ENCODE peak calls at places on chromosomes 6 and 20, in four cellular contexts. L is colonic mucosa; Y is naive thymus-derived CD4-positive, alpha-beta T cell; I is cardiac muscle cell. F is an unnamed sample.

GRCh38 chr20:57409672-57410397 is 18.6 kb downstream of the RBM38 start:
- DNase-seq in L (no peak), Y (peak; percentile 24), I (peak; percentile 92), F (no peak)

GRCh38 chr6:35486005-35486925 is 10.6 kb downstream of the TEAD3 start:
- DNase-seq in L (peak; percentile 94), Y (no peak), I (no peak), F (peak; percentile 83)

GRCh38 chr20:36629719-36630340 is 16.2 kb downstream of the SLA2 start:
- DNase-seq in L (no peak), Y (peak; percentile 47), I (no peak), F (no peak)

GRCh38 chr6:33632603-33633039 is 11.5 kb downstream of the ITPR3 start:
- DNase-seq in L (peak; percentile 72), Y (peak; percentile 47), I (peak; percentile 63), F (peak; percentile 64)

GRCh38 chr6:27814665-27815424 is 97.4 kb downstream of the OR2B2 start:
- DNase-seq in L (peak; percentile 85), Y (peak; percentile 77), I (peak; percentile 81), F (peak; percentile 87)

GRCh38 chr6:125485757-125486156 is 184.0 kb upstream of the HDDC2 start:
- DNase-seq in L (no peak), Y (no peak), I (no peak), F (no peak)

GRCh38 chr6:128017288-128017687 is 116.4 kb upstream of the THEMIS start:
- DNase-seq in L (no peak), Y (no peak), I (no peak), F (no peak)

GRCh38 chr6:131290955-131291354 is 155.7 kb downstream of the AKAP7 start:
- DNase-seq in L (no peak), Y (no peak), I (no peak), F (no peak)

GRCh38 chr6:160678744-160679401 is 14.8 kb upstream of the LPA start:
- DNase-seq in L (no peak), Y (no peak), I (peak; percentile 1), F (peak; percentile 27)

GRCh38 chr20:56859751-56860366 is 230.8 kb downstream of the TFAP2C start:
- DNase-seq in L (no peak), Y (no peak), I (no peak), F (peak; percentile 30)

GRCh38 chr20:33337531-33338165 is 54.6 kb downstream of the BPIFB1 start:
- DNase-seq in L (no peak), Y (no peak), I (no peak), F (no peak)

GRCh38 chr20:56987992-56988391 is 278.4 kb downstream of the BMP7 start:
- DNase-seq in L (no peak), Y (no peak), I (no peak), F (peak; percentile 58)

GRCh38 chr20:31570735-31571617 is 34.1 kb upstream of the ID1 start:
- DNase-seq in L (no peak), Y (no peak), I (no peak), F (peak; percentile 55)

GRCh38 chr6:15399651-15400470 is 154.0 kb downstream of the JARID2 start:
- DNase-seq in L (peak; percentile 65), Y (no peak), I (peak; percentile 47), F (peak; percentile 75)
- H3K4me3 ChIP-seq in L (no peak overlapping the region), Y (no peak overlapping the region), I (no peak overlapping the region), F (no peak overlapping the region)

DNA sequence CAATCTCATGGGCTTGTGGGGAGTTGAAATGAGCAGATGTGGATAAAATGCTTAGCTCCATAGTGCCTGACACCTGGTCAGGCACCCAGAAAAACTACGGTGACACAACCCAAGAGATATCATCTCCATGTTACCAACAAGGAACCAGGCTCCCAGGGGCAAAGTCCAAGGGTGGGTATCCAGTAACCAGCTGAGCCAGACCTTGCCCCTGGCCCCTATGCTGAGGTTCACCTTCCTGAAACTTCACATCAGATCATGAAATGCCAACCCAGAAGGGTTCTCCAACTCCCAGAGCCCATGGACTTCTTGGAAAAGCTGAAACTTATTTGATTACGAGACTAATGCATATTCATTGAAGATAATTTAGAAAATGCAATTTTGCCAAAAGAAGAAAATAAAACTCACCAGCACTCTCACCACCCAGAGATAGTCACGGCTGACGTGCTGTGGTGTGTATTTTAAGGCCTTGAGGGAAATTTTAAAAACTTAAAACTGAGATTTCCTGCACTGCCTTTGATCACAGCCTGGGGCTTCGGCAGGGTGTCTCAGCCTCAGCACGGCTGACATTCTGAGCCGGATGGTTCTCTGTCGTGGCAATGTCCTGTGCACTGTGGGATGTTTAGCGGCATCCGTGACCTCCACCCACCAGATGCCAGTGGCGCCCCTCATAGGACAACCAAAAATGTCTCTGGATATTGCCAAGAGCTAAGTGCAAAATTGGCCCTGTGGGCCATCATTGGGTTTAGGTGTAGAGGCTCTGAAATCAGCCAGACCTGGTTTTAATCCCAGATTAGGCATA is 142.0 kb upstream of the KCNG1 start:
- DNase-seq in L (peak; percentile 61), Y (no peak), I (no peak), F (no peak)
- H3K4me3 ChIP-seq in L (no peak overlapping the region), Y (no peak overlapping the region), I (no peak overlapping the region), F (no peak overlapping the region)

DNA sequence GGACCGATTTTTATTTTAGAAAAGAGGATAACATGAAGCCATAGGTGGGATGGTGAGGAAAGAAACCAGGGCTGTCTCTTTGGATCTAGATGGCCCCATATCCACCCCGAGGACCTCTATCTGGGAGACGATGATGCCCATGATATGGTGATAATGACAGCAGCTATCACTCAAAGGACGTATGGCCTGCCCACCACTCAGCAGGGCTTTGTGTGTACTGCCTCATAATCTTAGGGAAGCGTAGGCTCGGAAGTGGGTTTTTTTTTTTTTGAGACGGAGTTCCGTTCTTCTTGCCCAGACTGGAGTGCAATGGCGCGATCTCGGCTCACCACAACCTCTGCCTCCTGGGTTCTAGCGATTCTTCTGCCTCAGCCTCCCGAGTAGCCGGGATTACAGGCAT is 8.2 kb upstream of the TAF8 start:
- DNase-seq in L (no peak), Y (no peak), I (no peak), F (no peak)
- H3K4me3 ChIP-seq in L (no peak overlapping the region), Y (peak overlapping the region; percentile 45), I (no peak overlapping the region), F (no peak overlapping the region)

GRCh38 chr20:1460275-1460674 is 6.4 kb downstream of the NSFL1C start:
- DNase-seq in L (no peak), Y (no peak), I (no peak), F (no peak)
- H3K4me3 ChIP-seq in L (no peak overlapping the region), Y (no peak overlapping the region), I (no peak overlapping the region), F (no peak overlapping the region)

GRCh38 chr6:55524441-55524840 is 54.6 kb downstream of the HMGCLL1 start:
- DNase-seq in L (no peak), Y (no peak), I (no peak), F (no peak)

GRCh38 chr6:55531496-55531895 is 47.5 kb downstream of the HMGCLL1 start:
- DNase-seq in L (no peak), Y (no peak), I (no peak), F (no peak)

DNA sequence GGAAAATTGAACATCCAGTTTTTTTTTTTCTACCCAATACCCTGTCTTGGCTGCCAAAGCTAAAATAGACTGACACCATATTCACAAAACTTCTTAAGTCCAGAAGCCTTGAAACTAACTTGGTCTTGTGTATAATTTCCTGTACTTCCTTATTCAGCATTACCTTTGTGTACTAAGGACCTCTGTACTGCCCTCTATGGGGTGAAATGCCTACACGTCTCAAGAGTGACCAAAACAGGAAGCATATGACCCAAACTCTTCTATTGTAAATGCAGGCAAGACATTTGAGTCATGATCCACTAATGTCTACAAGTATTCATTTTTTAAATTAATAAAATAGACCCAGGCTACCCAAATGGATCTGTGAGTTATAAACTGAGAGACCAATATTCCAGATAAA is 50.4 kb downstream of the HMGCLL1 start:
- DNase-seq in L (peak; percentile 18), Y (no peak), I (no peak), F (peak; percentile 39)
- H3K4me3 ChIP-seq in L (no peak overlapping the region), Y (no peak overlapping the region), I (no peak overlapping the region), F (no peak overlapping the region)

DNA sequence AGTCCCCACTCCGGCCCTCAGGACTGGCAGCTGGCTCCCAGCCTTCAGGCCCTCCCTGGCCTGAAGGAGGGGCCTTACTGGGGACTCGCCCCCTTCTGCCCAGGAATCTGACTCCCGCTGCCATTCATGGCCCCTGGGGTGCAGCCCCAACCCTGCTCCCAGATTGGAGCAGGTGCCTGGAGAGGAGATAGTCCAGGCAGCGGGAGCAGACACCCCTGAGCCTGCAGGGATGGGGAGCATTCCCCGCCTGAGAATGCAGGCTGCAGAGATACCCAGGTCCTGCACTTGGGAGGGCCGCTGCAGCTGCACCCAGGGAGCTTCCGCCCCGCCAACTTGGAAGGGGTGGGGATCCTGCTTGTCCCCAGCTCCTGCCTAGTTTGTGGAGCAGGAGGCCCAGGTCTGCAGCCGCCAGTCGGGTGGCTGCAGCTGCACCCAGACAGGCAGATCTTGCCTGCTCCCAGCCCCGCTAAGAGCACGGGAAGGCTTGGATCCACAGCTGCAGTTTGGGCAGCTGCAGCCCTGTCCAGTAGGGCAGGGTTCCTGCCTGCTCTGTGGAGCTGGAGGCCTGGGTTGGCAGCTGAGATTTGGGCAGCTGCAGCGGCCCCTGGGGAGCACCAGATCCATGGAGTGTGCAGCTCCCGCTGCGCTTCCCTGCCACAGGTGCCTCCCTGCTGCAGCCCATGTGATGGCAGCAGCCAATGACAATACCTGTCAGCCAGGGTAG is 5.2 kb downstream of the GTSF1L start:
- DNase-seq in L (no peak), Y (no peak), I (peak; percentile 23), F (no peak)
- H3K4me3 ChIP-seq in L (no peak overlapping the region), Y (peak overlapping the region; percentile 62), I (no peak overlapping the region), F (no peak overlapping the region)

DNA sequence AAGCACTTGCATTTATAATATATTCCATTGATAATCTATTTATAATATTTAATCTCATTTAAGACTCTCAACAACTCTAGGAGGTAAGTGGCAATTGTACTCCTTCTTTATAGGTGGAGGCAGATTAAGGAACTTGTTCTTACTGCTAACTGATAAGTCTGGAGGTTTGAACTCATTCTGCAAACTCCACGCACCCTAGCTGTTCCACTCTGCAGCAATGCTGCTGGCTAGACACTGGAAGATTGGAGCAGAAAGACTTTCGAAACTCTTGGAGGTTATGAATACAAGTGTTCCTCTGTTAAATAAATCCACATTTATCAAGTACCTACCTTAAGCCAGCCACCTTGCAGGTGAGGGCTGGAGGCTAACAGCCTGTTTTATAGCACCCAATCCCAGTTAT is 838 bp upstream of the HDAC2 start:
- DNase-seq in L (no peak), Y (peak; percentile 9), I (peak; percentile 4), F (peak; percentile 23)
- H3K4me3 ChIP-seq in L (peak overlapping the region; percentile 91), Y (no peak overlapping the region), I (peak overlapping the region; percentile 96), F (peak overlapping the region; percentile 99)

GRCh38 chr20:62408055-62408454 is 970 bp upstream of the CABLES2 start:
- DNase-seq in L (no peak), Y (no peak), I (no peak), F (no peak)
- H3K4me3 ChIP-seq in L (no peak overlapping the region), Y (peak overlapping the region; percentile 74), I (no peak overlapping the region), F (no peak overlapping the region)

GRCh38 chr6:166850677-166851076 is 105.7 kb downstream of the RNASET2 start:
- DNase-seq in L (no peak), Y (no peak), I (no peak), F (no peak)

GRCh38 chr6:166849762-166850181 is 106.6 kb downstream of the RNASET2 start:
- DNase-seq in L (no peak), Y (no peak), I (no peak), F (no peak)

GRCh38 chr6:166853371-166854325 is 102.7 kb downstream of the RNASET2 start:
- DNase-seq in L (no peak), Y (no peak), I (no peak), F (no peak)

GRCh38 chr6:166851426-166851825 is 104.9 kb downstream of the RNASET2 start:
- DNase-seq in L (no peak), Y (no peak), I (no peak), F (no peak)

DNA sequence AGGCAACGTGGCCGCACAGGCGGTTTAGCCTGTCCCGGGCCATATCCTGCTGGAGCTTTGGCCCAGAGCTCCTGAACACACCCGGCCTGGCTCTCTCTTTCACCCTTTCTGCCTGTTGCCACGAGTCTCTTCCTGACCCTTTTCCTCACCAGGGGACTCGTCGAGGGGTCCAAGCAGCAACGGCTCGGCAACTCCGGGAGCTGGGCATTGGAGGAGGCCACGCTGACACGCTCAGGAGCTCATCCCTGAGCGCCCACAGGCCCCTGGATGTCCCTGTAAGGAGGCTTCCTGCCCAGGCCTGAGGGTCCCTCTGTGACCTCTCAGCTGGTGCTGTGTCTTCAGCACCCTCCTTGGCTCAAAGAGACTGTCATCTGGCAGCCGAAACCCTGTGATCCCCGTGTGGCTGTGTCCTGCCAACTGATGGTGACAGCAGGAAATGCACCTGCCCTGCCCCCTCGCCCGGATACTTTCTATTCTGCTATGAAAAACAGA is 103.8 kb downstream of the RNASET2 start:
- DNase-seq in L (no peak), Y (no peak), I (no peak), F (no peak)
- H3K4me3 ChIP-seq in L (no peak overlapping the region), Y (no peak overlapping the region), I (no peak overlapping the region), F (no peak overlapping the region)